ENCODE peak calls at places on chromosomes 11 and 22, in seven cellular contexts. P is stimulated activated CD4-positive, alpha-beta T cell treated with anti-CD3 and anti-CD28 coated beads, Interleukin-4, amount 100 ng/mL, for 48 hours; D is adrenal gland; F is GM04504; A is HTR-8/SVneo; U is mesenchymal stem cell; W is SW480. E is an unnamed sample.

GRCh38 chr11:2380807-2381350 is 3.8 kb downstream of the CD81 start:
- DNase-seq in F (no peak), D (peak), A (no peak), P (no peak), W (no peak), U (peak), E (no peak)

GRCh38 chr11:13288375-13289029 is 10.9 kb downstream of the BMAL1 start:
- DNase-seq in F (no peak), U (no peak), W (no peak), P (no peak), A (no peak), D (no peak), E (no peak)

GRCh38 chr11:102842930-102843329 is 479 bp downstream of the MMP3 start:
- DNase-seq in U (no peak), F (no peak), D (no peak), A (no peak), W (no peak), P (no peak), E (no peak)

GRCh38 chr11:65434667-65435179 is 12.1 kb downstream of the NEAT1 start:
- DNase-seq in P (no peak), U (peak), F (no peak), A (no peak), D (no peak), W (no peak), E (peak)

GRCh38 chr11:33869511-33870422 is 22.1 kb downstream of the LMO2 start:
- DNase-seq in A (peak), U (peak), F (no peak), D (peak), P (no peak), W (peak), E (no peak)

GRCh38 chr11:130071211-130071712 is 1.6 kb downstream of the APLP2 start:
- DNase-seq in A (no peak), W (peak), D (no peak), U (peak), F (no peak), P (no peak), E (peak)

GRCh38 chr22:46329616-46330015 is 5.9 kb upstream of the TRMU start:
- DNase-seq in A (no peak), P (no peak), W (no peak), F (no peak), U (no peak), D (no peak), E (no peak)

GRCh38 chr22:35684270-35684700 is 33.4 kb upstream of the APOL5 start:
- DNase-seq in W (no peak), P (no peak), D (peak), F (no peak), A (no peak), U (peak), E (no peak)

GRCh38 chr22:19037282-19038163 is 84.7 kb downstream of the DGCR2 start:
- DNase-seq in F (no peak), U (no peak), A (no peak), P (no peak), W (no peak), D (no peak), E (no peak)

GRCh38 chr11:76803811-76804600 is 20.9 kb downstream of the TSKU start:
- DNase-seq in P (peak), A (no peak), W (peak), F (no peak), U (peak), D (no peak), E (no peak)

GRCh38 chr11:70225629-70226582 is 22.8 kb downstream of the FADD start:
- DNase-seq in F (no peak), D (no peak), W (no peak), P (no peak), A (no peak), U (no peak), E (no peak)

GRCh38 chr11:15091175-15091574 is 17.8 kb downstream of the CALCB start:
- DNase-seq in F (no peak), U (no peak), W (no peak), A (no peak), P (no peak), D (no peak), E (no peak)

GRCh38 chr11:16790484-16791240 is 52.2 kb downstream of the C11orf58 start:
- DNase-seq in D (no peak), W (no peak), A (no peak), U (no peak), P (no peak), F (no peak), E (no peak)

GRCh38 chr11:66322732-66323427 is 6.0 kb upstream of the CD248 start:
- DNase-seq in W (no peak), D (no peak), U (no peak), A (no peak), P (no peak), F (no peak), E (no peak)

GRCh38 chr11:19920982-19921381 is 208.3 kb downstream of the NAV2 start:
- DNase-seq in U (no peak), W (no peak), P (no peak), A (no peak), F (no peak), D (no peak), E (no peak)

GRCh38 chr11:36030707-36031365 is 87.0 kb downstream of the LDLRAD3 start:
- DNase-seq in A (no peak), P (no peak), D (no peak), U (peak), W (no peak), F (peak), E (no peak)

GRCh38 chr11:10303558-10304363 is 1.1 kb upstream of the ADM start:
- DNase-seq in A (peak), F (peak), W (peak), P (no peak), D (no peak), U (peak), E (no peak)

GRCh38 chr11:65873280-65874156 is 918 bp upstream of the EFEMP2 start:
- DNase-seq in U (peak), A (peak), F (peak), D (peak), W (peak), P (peak), E (peak)

GRCh38 chr22:27801197-27801615 is 350 bp downstream of the MN1 start:
- DNase-seq in A (peak), F (no peak), D (peak), W (peak), P (peak), U (peak), E (no peak)

GRCh38 chr11:119666463-119667131 is 62.4 kb downstream of the NECTIN1 start:
- DNase-seq in U (peak), A (peak), P (peak), D (peak), W (peak), F (peak), E (peak)

GRCh38 chr22:41931701-41932269 is 5.2 kb upstream of the TNFRSF13C start:
- DNase-seq in U (no peak), A (no peak), P (no peak), W (no peak), F (no peak), D (no peak), E (no peak)

GRCh38 chr11:78638704-78639380 is 64.2 kb upstream of the NARS2 start:
- DNase-seq in D (no peak), U (no peak), F (no peak), W (no peak), A (no peak), P (no peak), E (no peak)

GRCh38 chr11:20059587-20060021 is 100.7 kb downstream of the DBX1 start:
- DNase-seq in A (no peak), P (no peak), W (no peak), U (no peak), F (no peak), D (no peak), E (no peak)

GRCh38 chr22:27252282-27253049 is 549.1 kb downstream of the MN1 start:
- DNase-seq in F (peak), D (peak), P (no peak), A (peak), U (peak), W (no peak), E (no peak)

GRCh38 chr22:30919973-30920372 is 48.6 kb downstream of the MORC2 start:
- DNase-seq in F (no peak), P (no peak), D (no peak), U (no peak), A (no peak), W (no peak), E (no peak)

GRCh38 chr11:19976281-19976941 is 183.9 kb downstream of the DBX1 start:
- DNase-seq in P (no peak), F (no peak), A (no peak), D (no peak), U (no peak), W (no peak), E (no peak)

GRCh38 chr22:46237453-46238158 is 12.5 kb downstream of the CDPF1 start:
- DNase-seq in P (no peak), F (no peak), U (no peak), D (no peak), W (no peak), A (no peak), E (no peak)

E was measured in NCI-H2227 treated with DMSO at 0.1 percent for 48 hours.